ENCODE peak calls at places on chromosomes 2 and 18, in six cellular contexts. A is Caco-2, B is chondrocyte, M is heart right ventricle, S is brain microvascular endothelial cell, L is tibial nerve. D is an unnamed sample.

GRCh38 chr2:20575935-20576597 is 74.8 kb downstream of the HS1BP3 start:
- DNase-seq in M (no peak), S (no peak), L (no peak), A (no peak), B (no peak), D (no peak)

GRCh38 chr2:121038031-121038430 is 247.0 kb downstream of the TFCP2L1 start:
- DNase-seq in M (no peak), S (no peak), L (no peak), B (no peak), A (no peak), D (no peak)

GRCh38 chr18:67302043-67302442 is 214.5 kb downstream of the DSEL start:
- DNase-seq in M (no peak), B (no peak), S (peak), L (no peak), A (no peak), D (no peak)

GRCh38 chr2:55899881-55900280 is 23.7 kb downstream of the EFEMP1 start:
- DNase-seq in A (no peak), B (no peak), M (no peak), S (no peak), L (no peak), D (no peak)

GRCh38 chr2:200748779-200749178 is 62.9 kb upstream of the BZW1 start:
- DNase-seq in A (no peak), M (no peak), S (no peak), B (no peak), L (no peak), D (peak)

GRCh38 chr2:7203056-7203467 is 285.9 kb downstream of the RNF144A start:
- DNase-seq in M (peak), B (no peak), A (peak), S (peak), L (no peak), D (no peak)

GRCh38 chr2:95022309-95023221 is 2.9 kb upstream of the MAL start:
- DNase-seq in L (peak), A (peak), B (peak), S (peak), M (peak), D (no peak)

GRCh38 chr2:204024503-204024902 is 87.9 kb downstream of the ICOS start:
- DNase-seq in B (no peak), S (peak), L (no peak), M (no peak), A (peak), D (no peak)

GRCh38 chr18:13137041-13137938 is 81.3 kb upstream of the LDLRAD4 start:
- DNase-seq in L (no peak), A (peak), B (no peak), S (no peak), M (peak), D (no peak)

GRCh38 chr18:56789004-56789888 is 138.1 kb downstream of the WDR7 start:
- DNase-seq in A (peak), S (peak), M (peak), L (no peak), B (no peak), D (no peak)

GRCh38 chr18:41096504-41096903 is 858.5 kb upstream of the PIK3C3 start:
- DNase-seq in B (no peak), S (peak), M (no peak), L (no peak), A (no peak), D (no peak)
- TF ChIP-seq CTCF in B (peak), S (peak), M (no peak), L (no peak), A (no peak), D (no peak)

GRCh38 chr2:238305965-238306679 is 14.2 kb upstream of the TRAF3IP1 start:
- DNase-seq in L (no peak), B (no peak), S (no peak), M (no peak), A (no peak), D (no peak)

GRCh38 chr2:238305092-238305862 is 15.0 kb upstream of the TRAF3IP1 start:
- DNase-seq in M (no peak), B (no peak), A (no peak), S (no peak), L (no peak), D (no peak)

GRCh38 chr2:238306680-238306998 is 13.7 kb upstream of the TRAF3IP1 start:
- DNase-seq in L (no peak), S (no peak), B (peak), A (no peak), M (no peak), D (no peak)

GRCh38 chr2:238304116-238304515 is 15.7 kb upstream of the PER2 start:
- DNase-seq in L (no peak), A (no peak), S (no peak), B (peak), M (no peak), D (no peak)

GRCh38 chr2:238308177-238308576 is 12.1 kb upstream of the TRAF3IP1 start:
- DNase-seq in B (no peak), L (no peak), A (no peak), M (no peak), S (no peak), D (no peak)
- TF ChIP-seq CTCF in B (peak), L (no peak), A (no peak), M (peak), S (peak), D (peak)

DNA sequence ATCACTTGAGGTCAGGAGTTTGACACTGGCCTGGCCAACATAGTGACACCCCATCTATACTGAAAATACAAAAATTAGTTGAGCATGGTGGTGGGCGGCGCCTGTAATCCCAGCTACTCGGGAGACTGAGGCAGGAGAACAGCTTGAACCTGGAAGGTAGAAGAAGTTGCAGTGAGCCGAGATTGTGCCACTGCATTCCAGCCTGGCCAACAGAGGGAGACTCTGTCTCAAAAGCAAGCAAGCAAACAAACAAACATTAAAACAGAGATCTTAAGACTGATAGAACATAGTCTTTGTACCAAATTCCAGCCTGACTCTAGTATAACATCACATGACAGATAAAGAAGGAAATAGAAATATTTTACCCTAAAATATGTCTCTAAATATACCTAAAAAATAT is 168.1 kb downstream of the PTPRM start:
- DNase-seq in B (no peak), A (peak), S (no peak), M (no peak), L (no peak), D (no peak)
- TF ChIP-seq CTCF in B (peak), A (peak), S (peak), M (peak), L (no peak), D (no peak)

DNA sequence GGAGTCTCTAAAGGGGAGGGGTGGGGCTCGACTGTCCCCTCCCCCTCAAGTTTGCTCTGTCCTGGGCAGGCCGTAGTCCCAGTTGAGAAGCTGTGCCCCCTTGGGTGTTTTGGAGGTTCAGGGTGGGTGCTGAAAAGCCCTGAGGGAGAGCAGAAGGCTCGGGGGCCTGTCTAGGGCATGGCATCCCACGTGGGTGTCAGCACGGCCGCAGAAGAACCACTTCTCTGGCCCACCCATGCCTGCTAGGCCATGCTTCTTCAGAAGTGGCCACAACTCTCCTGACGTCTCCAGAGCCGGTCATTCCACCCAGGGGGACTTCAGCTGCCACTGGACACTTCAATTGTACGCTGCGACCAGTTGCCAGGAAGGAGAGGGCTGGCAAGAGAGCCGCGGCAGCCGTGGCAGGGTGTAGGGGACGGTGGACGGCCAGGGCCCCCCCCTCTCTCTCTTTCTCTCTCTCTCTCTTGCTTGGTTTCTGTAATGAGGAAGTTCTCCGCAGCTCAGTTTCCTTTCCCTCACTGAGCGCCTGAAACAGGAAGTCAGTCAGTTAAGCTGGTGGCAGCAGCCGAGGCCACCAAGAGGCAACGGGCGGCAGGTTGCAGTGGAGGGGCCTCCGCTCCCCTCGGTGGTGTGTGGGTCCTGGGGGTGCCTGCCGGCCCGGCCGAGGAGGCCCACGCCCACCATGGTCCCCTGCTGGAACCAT is at the start of gene INPP5D:
- DNase-seq in L (no peak), S (no peak), A (no peak), M (peak), B (peak), D (peak)
- TF ChIP-seq CTCF in L (no peak), S (no peak), A (no peak), M (no peak), B (no peak), D (no peak)

GRCh38 chr2:238834982-238835381 is 12.9 kb upstream of the TWIST2 start:
- DNase-seq in L (no peak), B (no peak), S (no peak), M (no peak), A (no peak), D (no peak)

GRCh38 chr2:238838786-238839327 is 9.0 kb upstream of the TWIST2 start:
- DNase-seq in A (no peak), B (no peak), S (no peak), L (no peak), M (no peak), D (no peak)

GRCh38 chr2:238831177-238831576 is 16.7 kb upstream of the TWIST2 start:
- DNase-seq in L (no peak), B (no peak), S (no peak), M (no peak), A (no peak), D (no peak)

GRCh38 chr2:238839428-238839827 is 8.5 kb upstream of the TWIST2 start:
- DNase-seq in M (no peak), L (no peak), B (no peak), A (no peak), S (no peak), D (no peak)

DNA sequence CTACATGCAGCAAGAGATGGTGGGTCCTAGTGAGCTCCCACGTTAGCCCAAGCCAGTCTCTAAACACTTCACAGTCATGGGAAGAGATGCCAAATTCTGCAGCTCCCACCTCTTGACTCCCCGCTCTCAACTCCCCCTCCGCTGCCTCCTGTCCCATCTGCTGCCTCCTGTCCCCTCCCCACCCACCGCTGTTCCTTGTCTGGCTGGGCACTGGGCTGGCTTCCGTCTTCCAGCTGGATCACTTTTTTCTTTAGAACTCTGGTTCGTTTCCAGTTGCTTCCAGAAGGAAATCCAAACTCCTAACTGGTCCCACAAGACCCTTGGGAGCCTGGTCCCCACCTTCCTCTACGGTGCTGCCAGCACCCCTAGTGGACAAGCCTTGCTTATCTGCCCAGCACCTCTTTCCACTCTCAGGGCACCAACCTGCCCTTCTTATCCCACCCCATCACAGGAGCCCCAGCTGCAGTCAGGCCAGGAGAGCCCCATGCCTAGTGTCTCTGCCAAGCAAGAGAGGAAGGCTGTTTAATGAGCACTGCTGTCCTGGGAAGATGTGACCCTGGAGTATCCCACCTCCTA is 12.1 kb upstream of the TWIST2 start:
- DNase-seq in L (no peak), A (no peak), M (no peak), B (no peak), S (no peak), D (no peak)
- TF ChIP-seq CTCF in L (no peak), A (no peak), M (no peak), B (peak), S (peak), D (no peak)

GRCh38 chr2:163205696-163206267 is 367.2 kb upstream of the KCNH7 start:
- DNase-seq in A (no peak), M (no peak), B (no peak), S (no peak), L (no peak), D (no peak)

GRCh38 chr2:163207706-163208370 is 369.3 kb upstream of the KCNH7 start:
- DNase-seq in M (no peak), S (no peak), L (no peak), A (no peak), B (no peak), D (no peak)

GRCh38 chr2:163213699-163214098 is 375.1 kb upstream of the KCNH7 start:
- DNase-seq in B (no peak), A (no peak), S (peak), M (no peak), L (no peak), D (no peak)

DNA sequence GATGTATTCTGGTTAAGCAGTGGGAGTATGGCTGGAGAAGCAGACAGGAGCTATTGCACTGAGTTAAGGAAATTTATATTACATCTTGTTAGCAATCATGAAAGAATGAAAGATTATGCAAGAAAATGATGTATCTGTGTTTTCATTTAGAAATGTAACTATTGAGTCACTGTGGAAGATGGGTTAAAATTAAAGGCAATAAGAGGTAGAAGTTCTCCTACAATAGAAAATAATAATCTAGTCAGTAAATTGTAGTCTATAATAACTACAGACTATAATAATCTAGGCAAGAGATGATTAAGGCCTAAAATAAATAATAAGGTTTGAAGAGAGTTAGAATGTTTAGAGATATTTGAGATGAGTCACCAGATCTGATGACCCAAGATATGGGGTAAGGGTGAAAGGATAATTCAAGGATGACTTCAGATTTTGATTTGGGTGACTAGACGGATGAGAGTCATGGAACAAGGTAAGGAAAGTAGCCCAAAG is 371.9 kb upstream of the KCNH7 start:
- DNase-seq in L (no peak), S (peak), A (no peak), B (no peak), M (no peak), D (no peak)
- TF ChIP-seq CTCF in L (no peak), S (no peak), A (no peak), B (no peak), M (no peak), D (no peak)

DNA sequence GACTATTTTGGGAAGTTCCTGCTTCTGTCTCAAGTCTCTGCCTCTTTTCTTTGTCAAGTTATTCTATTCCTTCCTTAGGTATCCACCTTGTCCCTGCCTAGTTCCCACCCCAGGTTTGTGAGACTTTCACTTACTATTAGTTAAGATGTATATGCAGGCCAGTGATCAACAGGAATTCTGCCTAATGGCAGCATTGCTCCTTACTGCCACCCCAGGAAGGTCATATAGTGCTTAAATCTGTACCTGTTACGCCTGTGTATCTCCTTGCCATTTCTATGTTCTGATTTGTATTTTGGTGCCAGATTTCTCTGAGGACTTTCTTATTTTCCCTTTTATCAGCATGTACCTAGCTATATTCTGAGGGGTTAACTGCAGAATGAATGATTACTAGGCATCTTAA is 746.0 kb upstream of the TMEFF2 start:
- DNase-seq in S (no peak), A (no peak), M (no peak), L (no peak), B (no peak), D (no peak)
- TF ChIP-seq CTCF in S (no peak), A (no peak), M (no peak), L (no peak), B (no peak), D (no peak)

GRCh38 chr2:28956415-28956826 is 24.7 kb upstream of the TOGARAM2 start:
- DNase-seq in A (no peak), L (no peak), S (peak), B (no peak), M (no peak), D (no peak)

GRCh38 chr2:28955492-28955891 is 25.6 kb upstream of the TOGARAM2 start:
- DNase-seq in L (no peak), M (no peak), B (no peak), A (no peak), S (no peak), D (no peak)

GRCh38 chr2:28960401-28960800 is 20.7 kb upstream of the TOGARAM2 start:
- DNase-seq in L (no peak), A (no peak), S (no peak), B (no peak), M (no peak), D (no peak)

GRCh38 chr2:28956890-28957289 is 24.2 kb upstream of the TOGARAM2 start:
- DNase-seq in A (no peak), S (peak), L (no peak), M (no peak), B (no peak), D (no peak)

DNA sequence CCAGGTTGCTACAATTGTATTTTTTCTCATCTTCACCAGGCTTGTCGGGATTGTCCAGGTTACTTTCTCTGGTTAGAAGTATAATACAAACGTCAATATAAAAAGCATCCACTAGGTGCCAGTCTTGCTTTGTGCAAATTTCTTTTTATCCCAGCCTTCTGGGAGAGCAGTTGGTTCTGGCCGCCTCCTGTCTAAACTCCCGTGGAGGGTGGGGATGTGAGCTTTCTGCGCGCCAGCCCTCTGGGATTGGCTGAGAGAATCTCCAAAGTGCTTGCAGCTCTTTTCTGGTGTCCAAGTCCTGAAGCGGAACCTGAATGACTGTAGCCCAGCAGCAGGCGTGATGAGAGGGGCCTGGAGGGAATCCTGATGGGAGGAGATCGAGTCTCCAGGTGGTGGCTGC is 22.4 kb upstream of the TOGARAM2 start:
- DNase-seq in A (peak), S (peak), M (peak), L (no peak), B (no peak), D (no peak)
- TF ChIP-seq CTCF in A (peak), S (peak), M (peak), L (peak), B (peak), D (peak)